ENCODE peak calls at places on chromosomes 12 and 14, in nine cellular contexts. R is psoas muscle, I is heart right ventricle, V is fibroblast of mammary gland, K is lower leg skin, Z is BJ, J is lung, Q is astrocyte of the spinal cord, M is fibroblast of pulmonary artery. H is an unnamed sample.

GRCh38 chr12:130138478-130138877 is 23.8 kb upstream of the FZD10 start:
- DNase-seq in I (no peak), Q (no peak), J (no peak), R (peak; percentile 17), Z (no peak), V (no peak), K (no peak), M (no peak), H (no peak)

GRCh38 chr12:55974308-55974724 is 438 bp downstream of the RAB5B start:
- DNase-seq in Q (peak; percentile 46), K (no peak), V (peak; percentile 49), I (no peak), J (peak; percentile 61), M (peak; percentile 50), R (no peak), Z (no peak), H (peak; percentile 29)

GRCh38 chr12:116880817-116881324 is 370 bp downstream of the HRK start:
- DNase-seq in Q (no peak), K (no peak), R (peak; percentile 58), J (no peak), Z (no peak), V (peak; percentile 36), M (peak; percentile 33), I (peak; percentile 28), H (peak; percentile 34)

GRCh38 chr12:67524861-67525499 is 123.6 kb upstream of the DYRK2 start:
- DNase-seq in Z (no peak), V (no peak), R (no peak), K (no peak), J (no peak), Q (no peak), I (no peak), M (no peak), H (no peak)

GRCh38 chr14:105924951-105925591 is 398.7 kb downstream of the TMEM121 start:
- DNase-seq in V (no peak), K (no peak), Q (no peak), J (no peak), M (no peak), Z (no peak), R (peak; percentile 26), I (no peak), H (no peak)

GRCh38 chr14:37027188-37027824 is 145.1 kb downstream of the SLC25A21 start:
- DNase-seq in I (no peak), Q (no peak), R (no peak), Z (no peak), M (no peak), V (peak; percentile 40), J (no peak), K (no peak), H (no peak)

GRCh38 chr14:84087986-84088531 is 1441.9 kb upstream of the FLRT2 start:
- DNase-seq in Q (peak; percentile 83), I (no peak), Z (no peak), M (peak; percentile 79), J (no peak), K (no peak), R (no peak), V (peak; percentile 30), H (no peak)

GRCh38 chr12:109098142-109098652 is 800 bp downstream of the UNG start:
- DNase-seq in M (peak; percentile 76), V (peak; percentile 56), R (peak; percentile 85), Q (peak; percentile 72), K (peak; percentile 55), J (peak; percentile 61), Z (no peak), I (peak; percentile 76), H (peak; percentile 84)

GRCh38 chr12:54444202-54444601 is 25.1 kb upstream of the ITGA5 start:
- DNase-seq in M (no peak), Q (no peak), Z (no peak), I (no peak), J (no peak), V (no peak), R (no peak), K (no peak), H (no peak)

GRCh38 chr12:31732926-31733548 is 4.2 kb upstream of the AMN1 start:
- DNase-seq in I (no peak), K (peak; percentile 49), Z (peak; percentile 34), V (peak; percentile 88), R (no peak), J (no peak), M (peak; percentile 84), Q (peak; percentile 89), H (peak; percentile 89)

GRCh38 chr14:80839743-80840142 is 101.8 kb downstream of the CEP128 start:
- DNase-seq in M (no peak), R (no peak), K (no peak), Z (no peak), I (no peak), J (no peak), V (no peak), Q (no peak), H (no peak)

GRCh38 chr12:5305861-5306545 is 125.9 kb upstream of the NTF3 start:
- DNase-seq in J (no peak), Z (no peak), I (no peak), K (no peak), V (no peak), R (no peak), M (no peak), Q (no peak), H (no peak)
- TF ChIP-seq CTCF in J (no peak), Z (no peak), I (no peak), K (no peak), V (no peak), R (no peak), M (no peak), Q (no peak), H (no peak)

DNA sequence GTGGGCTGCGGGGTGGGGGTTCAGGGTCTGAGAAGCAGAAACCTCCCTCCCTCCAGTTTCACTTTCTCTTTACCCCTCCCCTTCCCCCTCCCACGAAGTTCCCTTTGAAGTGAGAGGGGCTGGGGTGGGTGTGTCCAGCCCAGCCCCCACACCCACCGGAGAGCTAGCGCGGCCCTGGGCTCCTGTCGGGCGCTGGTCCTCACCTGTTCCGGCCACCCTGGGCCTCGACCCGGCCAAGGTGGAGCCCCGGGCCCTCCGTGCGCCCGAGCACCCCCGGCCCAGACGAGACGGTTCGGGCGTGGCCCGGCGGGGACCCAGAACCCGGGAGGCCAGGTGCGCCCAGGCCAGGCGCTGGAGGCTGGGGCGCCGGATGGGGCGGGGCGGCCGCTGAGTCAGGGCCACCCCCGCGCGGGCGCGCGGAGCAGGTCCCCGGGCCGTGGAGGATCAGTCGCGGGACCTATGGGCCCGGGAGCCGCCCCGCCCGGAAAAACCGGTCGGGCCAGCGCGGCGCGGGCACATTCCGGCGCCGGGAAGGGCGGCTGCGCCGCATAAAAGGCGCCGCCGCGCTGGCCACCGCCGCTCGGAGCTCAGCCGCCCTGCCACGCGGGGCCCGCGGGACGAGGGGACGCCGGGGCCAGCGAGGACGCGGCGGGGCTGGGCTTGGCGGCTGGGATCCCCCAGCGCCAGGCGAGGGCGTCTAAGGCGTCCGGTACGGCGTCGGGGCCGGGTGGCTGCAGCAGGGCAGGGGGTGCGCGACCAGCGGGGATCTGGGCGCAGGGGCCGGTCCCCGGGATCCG is 21.6 kb upstream of the KIF26A start:
- DNase-seq in M (no peak), I (peak; percentile 10), Q (no peak), R (no peak), V (no peak), K (no peak), J (peak; percentile 63), Z (no peak), H (no peak)
- H3K4me3 ChIP-seq in M (peak overlapping the region; percentile 17), I (peak overlapping the region; percentile 32), Q (no peak overlapping the region), R (peak overlapping the region; percentile 55), V (no peak overlapping the region), K (peak overlapping the region; percentile 32), J (peak overlapping the region; percentile 30), Z (peak overlapping the region; percentile 24), H (peak overlapping the region; percentile 0)

DNA sequence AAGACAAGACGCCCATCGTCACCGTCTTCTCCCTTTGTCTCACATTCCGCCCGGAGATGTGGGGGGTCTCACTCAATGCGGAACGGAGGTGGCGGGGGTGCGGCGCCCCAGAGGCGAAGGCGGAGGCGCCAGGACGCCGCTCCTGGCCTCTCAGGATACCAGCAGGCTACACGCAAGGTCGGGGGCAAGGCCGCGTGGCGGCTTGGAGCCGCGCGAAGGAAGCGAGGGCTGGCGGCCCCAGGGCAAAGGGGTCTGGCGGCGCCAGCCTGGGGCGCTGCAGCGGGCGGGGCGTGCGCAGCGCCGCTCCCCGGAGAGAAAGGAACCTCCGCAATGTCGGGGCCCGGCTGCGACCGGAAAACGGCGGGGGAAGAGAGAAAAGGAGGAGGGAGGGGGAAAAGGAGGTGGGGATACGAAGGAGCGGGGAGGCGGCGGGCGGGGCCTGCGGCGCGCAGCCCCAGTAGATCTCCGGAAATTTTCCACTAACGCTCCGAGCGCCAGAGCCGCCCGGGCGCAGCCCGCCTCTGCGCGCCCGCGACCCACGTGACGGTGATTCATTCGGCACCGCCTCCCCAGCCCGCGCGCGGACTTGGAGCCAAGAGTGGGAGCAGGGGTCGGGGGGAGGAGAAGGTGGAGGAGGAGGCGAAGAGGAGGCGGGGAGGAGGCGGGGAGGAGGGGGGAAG is 10.5 kb upstream of the SLC38A2 start:
- DNase-seq in J (peak; percentile 97), V (peak; percentile 95), K (peak; percentile 96), R (peak; percentile 99), Z (peak; percentile 73), Q (peak; percentile 99), I (peak; percentile 98), M (peak; percentile 98), H (peak; percentile 99)
- TF ChIP-seq CTCF in J (peak; percentile 8), V (no peak), K (no peak), R (no peak), Z (no peak), Q (no peak), I (peak; percentile 39), M (no peak), H (no peak)

GRCh38 chr12:84793558-84794367 is 118.8 kb downstream of the SLC6A15 start:
- DNase-seq in V (peak; percentile 44), R (no peak), M (peak; percentile 17), J (no peak), K (no peak), Q (peak; percentile 67), Z (no peak), I (no peak), H (peak; percentile 61)
- H3K4me3 ChIP-seq in V (no peak overlapping the region), R (no peak overlapping the region), M (no peak overlapping the region), J (no peak overlapping the region), K (no peak overlapping the region), Q (no peak overlapping the region), Z (no peak overlapping the region), I (no peak overlapping the region), H (no peak overlapping the region)